ENCODE peak calls at places on chromosomes 2 and 18, in eight cellular contexts. E is stromal cell of bone marrow, K is lower lobe of right lung, F is A549, P is cardiac muscle cell, N is AG09309, X is WTC11, U is upper lobe of right lung. H is an unnamed sample.

GRCh38 chr2:40358783-40359182 is 93.1 kb downstream of the SLC8A1 start:
- DNase-seq in E (no peak), K (no peak), F (no peak), P (no peak), N (no peak), X (no peak), U (no peak), H (no peak)

GRCh38 chr2:5766051-5766450 is 73.9 kb downstream of the SOX11 start:
- DNase-seq in E (peak), K (no peak), F (no peak), P (no peak), N (no peak), X (no peak), U (no peak), H (no peak)

GRCh38 chr2:128260239-128261138 is 58.2 kb downstream of the HS6ST1 start:
- DNase-seq in E (peak), K (no peak), F (no peak), P (peak), N (peak), X (peak), U (peak), H (no peak)

GRCh38 chr2:48512071-48512470 is 17.9 kb upstream of the STON1 start:
- DNase-seq in E (no peak), K (no peak), F (no peak), P (no peak), N (no peak), X (no peak), U (no peak), H (no peak)

GRCh38 chr2:196041786-196042185 is 26.9 kb downstream of the DNAH7 start:
- DNase-seq in E (no peak), K (no peak), F (no peak), P (no peak), N (no peak), X (no peak), U (no peak), H (no peak)

GRCh38 chr2:83674050-83674449 is 785.0 kb downstream of the SUCLG1 start:
- DNase-seq in E (no peak), K (no peak), F (no peak), P (no peak), N (no peak), X (no peak), U (no peak), H (no peak)

GRCh38 chr2:84424152-84424551 is 34.9 kb downstream of the SUCLG1 start:
- DNase-seq in E (no peak), K (no peak), F (peak), P (peak), N (no peak), X (no peak), U (no peak), H (no peak)

GRCh38 chr18:43932140-43932539 is 654.9 kb upstream of the SYT4 start:
- DNase-seq in E (peak), K (no peak), F (no peak), P (no peak), N (no peak), X (no peak), U (no peak), H (no peak)

GRCh38 chr2:172462393-172463381 is 35.3 kb downstream of the ITGA6 start:
- DNase-seq in E (no peak), K (no peak), F (no peak), P (no peak), N (no peak), X (no peak), U (no peak), H (peak)

GRCh38 chr2:166384774-166385173 is 9.0 kb upstream of the SCN9A start:
- DNase-seq in E (peak), K (no peak), F (no peak), P (peak), N (no peak), X (no peak), U (no peak), H (no peak)

GRCh38 chr2:42046819-42047487 is 868 bp upstream of the PKDCC start:
- DNase-seq in E (no peak), K (no peak), F (no peak), P (peak), N (no peak), X (peak), U (no peak), H (no peak)

GRCh38 chr18:2914844-2915243 is 68.0 kb downstream of the EMILIN2 start:
- DNase-seq in E (peak), K (no peak), F (no peak), P (peak), N (no peak), X (no peak), U (no peak), H (no peak)

GRCh38 chr2:112666764-112667122 is 21.0 kb downstream of the SLC20A1 start:
- DNase-seq in E (no peak), K (no peak), F (no peak), P (no peak), N (no peak), X (no peak), U (no peak), H (no peak)

GRCh38 chr2:121177905-121178304 is 107.1 kb downstream of the TFCP2L1 start:
- DNase-seq in E (no peak), K (no peak), F (no peak), P (no peak), N (no peak), X (no peak), U (no peak), H (no peak)

GRCh38 chr2:70214958-70215357 is 24.1 kb upstream of the C2orf42 start:
- DNase-seq in E (peak), K (no peak), F (no peak), P (no peak), N (peak), X (no peak), U (no peak), H (no peak)

GRCh38 chr2:60368437-60368836 is 185.0 kb downstream of the BCL11A start:
- DNase-seq in E (no peak), K (no peak), F (no peak), P (no peak), N (no peak), X (no peak), U (no peak), H (no peak)

GRCh38 chr2:171404258-171404657 is 29.5 kb downstream of the METTL8 start:
- DNase-seq in E (peak), K (no peak), F (peak), P (peak), N (peak), X (no peak), U (no peak), H (no peak)

GRCh38 chr2:51920509-51920908 is 888.6 kb upstream of the NRXN1 start:
- DNase-seq in E (no peak), K (no peak), F (no peak), P (no peak), N (no peak), X (no peak), U (no peak), H (no peak)

GRCh38 chr2:218645126-218645525 is 14.3 kb downstream of the ZNF142 start:
- DNase-seq in E (peak), K (no peak), F (no peak), P (peak), N (no peak), X (no peak), U (no peak), H (no peak)

GRCh38 chr2:53286336-53286735 is 481.3 kb upstream of the CHAC2 start:
- DNase-seq in E (peak), K (no peak), F (no peak), P (no peak), N (no peak), X (no peak), U (no peak), H (no peak)

GRCh38 chr2:175930504-175930903 is 71.6 kb downstream of the LNPK start:
- DNase-seq in E (no peak), K (no peak), F (no peak), P (peak), N (no peak), X (no peak), U (no peak), H (no peak)

GRCh38 chr2:28348149-28348567 is 44.5 kb upstream of the FOSL2 start:
- DNase-seq in E (no peak), K (peak), F (no peak), P (no peak), N (no peak), X (no peak), U (peak), H (peak)

H was measured in central memory CD8-positive, alpha-beta T cell.